ENCODE peak calls at places on chromosome 10, in five cellular contexts. M is effector memory CD4-positive, alpha-beta T cell; U is right cardiac atrium; S is kidney; W is brain microvascular endothelial cell. R is an unnamed sample.

GRCh38 chr10:118569241-118569881 is 26.1 kb downstream of the PRLHR start:
- DNase-seq in S (no peak), M (no peak), U (no peak), W (peak), R (peak)

GRCh38 chr10:70274643-70275042 is 9.2 kb downstream of the NPFFR1 start:
- DNase-seq in S (no peak), M (no peak), U (peak), W (peak), R (peak)

GRCh38 chr10:69269761-69270160 is 8.5 kb upstream of the HK1 start:
- DNase-seq in M (no peak), S (no peak), U (no peak), W (no peak), R (no peak)

GRCh38 chr10:83544049-83544448 is 595.3 kb upstream of the GHITM start:
- DNase-seq in M (no peak), S (no peak), U (no peak), W (no peak), R (no peak)

GRCh38 chr10:251982-252582 is 116.8 kb downstream of the ZMYND11 start:
- DNase-seq in U (no peak), S (no peak), W (no peak), M (no peak), R (no peak)

GRCh38 chr10:132271458-132272011 is 36.2 kb downstream of the STK32C start:
- DNase-seq in U (peak), S (peak), W (no peak), M (no peak), R (no peak)

GRCh38 chr10:93413252-93413689 is 68.9 kb downstream of the MYOF start:
- DNase-seq in W (no peak), M (peak), U (no peak), S (no peak), R (no peak)

GRCh38 chr10:61750943-61751471 is 88.3 kb downstream of the CABCOCO1 start:
- DNase-seq in M (peak), U (peak), S (peak), W (peak), R (peak)

GRCh38 chr10:119028900-119029612 is 458 bp upstream of the NANOS1 start:
- DNase-seq in W (peak), S (peak), U (peak), M (peak), R (peak)

GRCh38 chr10:86945361-86946214 is 11.8 kb downstream of the MMRN2 start:
- DNase-seq in M (no peak), U (peak), S (peak), W (no peak), R (peak)

GRCh38 chr10:129761166-129761565 is 202.9 kb downstream of the EBF3 start:
- DNase-seq in S (peak), M (no peak), W (no peak), U (no peak), R (no peak)

GRCh38 chr10:20622522-20623270 is 274.4 kb downstream of the NEBL start:
- DNase-seq in S (no peak), M (no peak), U (no peak), W (peak), R (no peak)

GRCh38 chr10:46296629-46297275 is 10.0 kb downstream of the ANTXRL start:
- DNase-seq in S (no peak), M (no peak), U (no peak), W (no peak), R (no peak)

GRCh38 chr10:122154733-122155366 is 116.2 kb upstream of the BTBD16 start:
- DNase-seq in M (no peak), S (no peak), U (no peak), W (peak), R (peak)

GRCh38 chr10:77926566-77927342 is at the start of gene DLG5:
- DNase-seq in M (no peak), S (peak), U (peak), W (no peak), R (peak)

GRCh38 chr10:49170632-49171325 is 17.4 kb downstream of the TMEM273 start:
- DNase-seq in M (no peak), U (no peak), S (no peak), W (no peak), R (no peak)

GRCh38 chr10:126902157-126902556 is 3.1 kb upstream of the DOCK1 start:
- DNase-seq in S (peak), W (peak), U (no peak), M (no peak), R (no peak)

GRCh38 chr10:43854042-43854441 is 205.4 kb upstream of the ZNF32 start:
- DNase-seq in W (peak), U (no peak), M (no peak), S (no peak), R (no peak)

GRCh38 chr10:128116851-128117615 is 9.2 kb downstream of the MKI67 start:
- DNase-seq in W (no peak), M (no peak), U (no peak), S (no peak), R (no peak)

GRCh38 chr10:128456271-128456670 is 330.0 kb upstream of the MKI67 start:
- DNase-seq in W (no peak), U (no peak), M (no peak), S (no peak), R (no peak)

GRCh38 chr10:103761075-103761920 is 94.1 kb downstream of the SH3PXD2A start:
- DNase-seq in S (no peak), U (no peak), W (no peak), M (no peak), R (no peak)

GRCh38 chr10:133442191-133442966 is 11.4 kb upstream of the SCART1 start:
- DNase-seq in S (no peak), U (no peak), M (peak), W (no peak), R (no peak)

GRCh38 chr10:114458955-114459354 is 54.7 kb upstream of the AFAP1L2 start:
- DNase-seq in S (no peak), W (peak), U (peak), M (no peak), R (peak)

GRCh38 chr10:129968020-129968861 is 4.2 kb upstream of the EBF3 start:
- DNase-seq in M (no peak), W (no peak), S (no peak), U (no peak), R (no peak)

GRCh38 chr10:17782921-17783665 is 26.1 kb upstream of the MRC1 start:
- DNase-seq in U (no peak), W (no peak), S (no peak), M (no peak), R (no peak)

GRCh38 chr10:104085801-104086400 is at the start of gene COL17A1:
- DNase-seq in S (no peak), W (no peak), M (no peak), U (no peak), R (no peak)

GRCh38 chr10:132404911-132405462 is 8.0 kb downstream of the PWWP2B start:
- DNase-seq in M (no peak), S (peak), W (no peak), U (no peak), R (no peak)

GRCh38 chr10:110774069-110775021 is 97.4 kb upstream of the PDCD4 start:
- DNase-seq in M (no peak), U (no peak), S (no peak), W (peak), R (no peak)

GRCh38 chr10:86178401-86179142 is 188.0 kb downstream of the GRID1 start:
- DNase-seq in M (no peak), S (no peak), U (no peak), W (no peak), R (peak)

GRCh38 chr10:71963351-71963755 is 842 bp upstream of the CHST3 start:
- DNase-seq in S (peak), M (no peak), W (no peak), U (peak), R (peak)

GRCh38 chr10:3887885-3888476 is 103.0 kb upstream of the KLF6 start:
- DNase-seq in S (no peak), M (peak), U (peak), W (peak), R (peak)

GRCh38 chr10:79144341-79145173 is 75.8 kb downstream of the ZMIZ1 start:
- DNase-seq in W (no peak), S (no peak), M (no peak), U (no peak), R (no peak)

GRCh38 chr10:79143879-79144278 is 75.1 kb downstream of the ZMIZ1 start:
- DNase-seq in W (no peak), U (no peak), M (no peak), S (no peak), R (no peak)

GRCh38 chr10:79142064-79142491 is 73.3 kb downstream of the ZMIZ1 start:
- DNase-seq in W (peak), M (no peak), S (peak), U (peak), R (no peak)

GRCh38 chr10:79140906-79141305 is 72.1 kb downstream of the ZMIZ1 start:
- DNase-seq in U (no peak), W (no peak), M (no peak), S (no peak), R (no peak)

GRCh38 chr10:79142522-79143309 is 74.0 kb downstream of the ZMIZ1 start:
- DNase-seq in M (no peak), W (no peak), U (no peak), S (no peak), R (no peak)
- H3K27ac ChIP-seq in M (no peak), W (no peak), U (peak), S (peak), R (no peak)

GRCh38 chr10:115850666-115851065 is 422.3 kb downstream of the GFRA1 start:
- DNase-seq in U (no peak), M (no peak), S (no peak), W (no peak), R (no peak)

GRCh38 chr10:115849197-115849596 is 423.8 kb downstream of the GFRA1 start:
- DNase-seq in W (no peak), U (no peak), M (no peak), S (no peak), R (no peak)

GRCh38 chr10:115844592-115844991 is 428.4 kb downstream of the GFRA1 start:
- DNase-seq in M (no peak), S (no peak), U (no peak), W (no peak), R (no peak)

GRCh38 chr10:115845958-115846357 is 427.0 kb downstream of the GFRA1 start:
- DNase-seq in M (no peak), W (no peak), U (no peak), S (no peak), R (no peak)

GRCh38 chr10:115846528-115846927 is 426.5 kb downstream of the GFRA1 start:
- DNase-seq in S (no peak), M (no peak), U (no peak), W (no peak), R (no peak)
- H3K27ac ChIP-seq in S (no peak), M (no peak), U (no peak), W (no peak), R (no peak)

GRCh38 chr10:101781655-101781983 is 1.6 kb downstream of the NPM3 start:
- DNase-seq in S (no peak), M (no peak), U (no peak), W (no peak), R (no peak)

GRCh38 chr10:101779544-101780186 is 3.6 kb downstream of the NPM3 start:
- DNase-seq in S (peak), W (peak), M (peak), U (peak), R (peak)

GRCh38 chr10:101778781-101779543 is 3.0 kb upstream of the FGF8 start:
- DNase-seq in U (peak), S (peak), M (peak), W (no peak), R (peak)

GRCh38 chr10:101780818-101781654 is 2.2 kb downstream of the NPM3 start:
- DNase-seq in W (peak), U (peak), S (no peak), M (peak), R (peak)

GRCh38 chr10:101780187-101780817 is 2.9 kb downstream of the NPM3 start:
- DNase-seq in U (no peak), W (no peak), S (peak), M (no peak), R (no peak)
- H3K27ac ChIP-seq in U (no peak), W (no peak), S (no peak), M (no peak), R (no peak)

DNA sequence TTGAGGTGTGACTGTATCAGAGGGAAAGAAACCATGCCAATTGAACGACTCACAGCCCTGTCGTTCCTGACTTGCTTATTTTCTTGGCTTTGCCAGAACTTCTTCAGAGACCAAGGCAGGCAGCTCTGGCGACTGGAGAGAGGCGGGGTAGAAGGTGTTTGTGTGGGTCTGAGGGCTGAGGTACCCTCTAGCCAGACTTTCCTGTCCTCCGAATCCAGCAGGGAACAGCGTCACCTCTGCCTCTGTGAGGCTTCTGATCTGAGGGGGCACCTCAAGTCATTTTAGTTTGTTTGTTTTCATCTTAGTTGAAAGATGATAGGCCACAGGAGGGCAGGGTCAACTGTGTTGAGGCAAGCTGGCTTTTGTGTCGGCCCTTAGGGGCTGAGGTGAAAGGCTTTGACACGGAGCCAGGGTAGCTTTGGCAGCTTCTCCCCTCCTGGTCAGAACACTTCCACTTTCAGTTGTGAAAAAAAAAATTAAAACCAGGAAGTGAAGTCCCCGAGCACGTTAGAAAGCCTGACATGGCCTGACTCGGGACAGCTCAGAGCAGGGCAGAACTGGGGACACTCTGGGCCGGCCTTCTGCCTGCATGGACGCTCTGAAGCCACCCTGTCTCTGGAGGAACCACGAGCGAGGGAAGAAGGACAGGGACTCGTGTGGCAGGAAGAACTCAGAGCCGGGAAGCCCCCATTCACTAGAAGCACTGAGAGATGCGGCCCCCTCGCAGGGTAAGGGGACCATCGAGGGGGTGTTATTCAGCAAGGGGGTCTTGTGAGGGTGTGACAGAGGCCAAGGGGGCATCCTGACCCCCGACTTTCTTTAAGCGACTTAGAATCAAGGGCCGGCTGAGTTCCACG is 2.0 kb downstream of the ACSL5 start:
- DNase-seq in S (peak), W (peak), U (peak), M (peak), R (peak)
- H3K27ac ChIP-seq in S (peak), W (no peak), U (peak), M (peak), R (peak)

GRCh38 chr10:88987840-88988239 is 2.8 kb upstream of the FAS start:
- DNase-seq in S (no peak), U (no peak), W (no peak), M (no peak), R (no peak)
- H3K27ac ChIP-seq in S (no peak), U (no peak), W (no peak), M (no peak), R (no peak)

DNA sequence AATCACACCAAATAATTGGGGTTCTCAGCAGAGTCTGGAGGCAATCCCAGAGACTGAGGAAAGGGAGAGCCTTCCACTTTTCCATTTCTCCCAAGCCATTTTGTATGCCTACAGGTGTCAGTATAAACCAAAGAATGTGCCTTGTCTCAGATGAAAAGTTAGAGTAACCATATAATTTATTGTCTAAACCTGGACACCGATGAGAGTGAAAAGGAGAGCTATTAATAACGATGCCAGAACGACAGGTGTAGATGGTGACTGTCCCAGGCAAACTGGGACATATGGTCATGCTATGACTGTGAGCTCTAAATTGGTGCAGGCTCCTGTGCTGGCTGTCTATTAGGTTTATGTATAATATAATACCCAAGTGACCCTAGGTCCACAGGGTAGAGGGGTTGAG is 219.6 kb downstream of the ARHGAP12 start:
- DNase-seq in W (no peak), S (no peak), U (no peak), M (no peak), R (no peak)
- H3K27ac ChIP-seq in W (no peak), S (no peak), U (peak), M (no peak), R (no peak)